ENCODE peak calls at places on chromosomes 1 and 21, in nine cellular contexts. W is body of pancreas, J is cardiac fibroblast, T is hepatocyte, R is HFF-Myc, V is GM20000, G is HFFc6, B is IMR-90, Q is PC-3. M is an unnamed sample.

GRCh38 chr21:35904995-35905972 is 155.0 kb downstream of the SETD4 start:
- DNase-seq in W (no peak), J (peak), T (no peak), R (no peak), V (no peak), G (no peak), B (no peak), Q (no peak), M (no peak)

GRCh38 chr1:114696810-114697209 is 1.5 kb upstream of the AMPD1 start:
- DNase-seq in W (no peak), J (no peak), T (no peak), R (no peak), V (no peak), G (no peak), B (no peak), Q (no peak), M (no peak)

GRCh38 chr21:45698493-45698947 is 55.0 kb downstream of the PCBP3 start:
- DNase-seq in W (peak), J (peak), T (peak), R (peak), V (no peak), G (peak), B (peak), Q (peak), M (no peak)

GRCh38 chr1:16433066-16433465 is 4.2 kb downstream of the SPATA21 start:
- DNase-seq in W (no peak), J (no peak), T (no peak), R (no peak), V (no peak), G (no peak), B (no peak), Q (no peak), M (no peak)

GRCh38 chr1:12549106-12549459 is 68.9 kb downstream of the DHRS3 start:
- DNase-seq in W (no peak), J (no peak), T (no peak), R (no peak), V (no peak), G (no peak), B (no peak), Q (no peak), M (no peak)

GRCh38 chr1:16075337-16076002 is 2.0 kb upstream of the FAM131C start:
- DNase-seq in W (peak), J (peak), T (peak), R (no peak), V (no peak), G (peak), B (peak), Q (peak), M (no peak)

GRCh38 chr1:78560811-78561210 is 59.4 kb upstream of the IFI44L start:
- DNase-seq in W (no peak), J (peak), T (no peak), R (no peak), V (no peak), G (no peak), B (no peak), Q (no peak), M (no peak)

GRCh38 chr1:241532173-241532553 is at the start of gene KMO:
- DNase-seq in W (no peak), J (peak), T (peak), R (no peak), V (no peak), G (no peak), B (peak), Q (peak), M (no peak)

GRCh38 chr21:43634618-43635017 is 24.7 kb downstream of the HSF2BP start:
- DNase-seq in W (no peak), J (peak), T (no peak), R (no peak), V (no peak), G (peak), B (peak), Q (no peak), M (no peak)

GRCh38 chr1:228004887-228005462 is 1.8 kb upstream of the WNT3A start:
- DNase-seq in W (no peak), J (no peak), T (no peak), R (no peak), V (no peak), G (no peak), B (no peak), Q (no peak), M (no peak)
- TF ChIP-seq CTCF in W (no peak), J (no peak), T (no peak), R (no peak), V (no peak), G (no peak), B (no peak), Q (no peak), M (no peak)

DNA sequence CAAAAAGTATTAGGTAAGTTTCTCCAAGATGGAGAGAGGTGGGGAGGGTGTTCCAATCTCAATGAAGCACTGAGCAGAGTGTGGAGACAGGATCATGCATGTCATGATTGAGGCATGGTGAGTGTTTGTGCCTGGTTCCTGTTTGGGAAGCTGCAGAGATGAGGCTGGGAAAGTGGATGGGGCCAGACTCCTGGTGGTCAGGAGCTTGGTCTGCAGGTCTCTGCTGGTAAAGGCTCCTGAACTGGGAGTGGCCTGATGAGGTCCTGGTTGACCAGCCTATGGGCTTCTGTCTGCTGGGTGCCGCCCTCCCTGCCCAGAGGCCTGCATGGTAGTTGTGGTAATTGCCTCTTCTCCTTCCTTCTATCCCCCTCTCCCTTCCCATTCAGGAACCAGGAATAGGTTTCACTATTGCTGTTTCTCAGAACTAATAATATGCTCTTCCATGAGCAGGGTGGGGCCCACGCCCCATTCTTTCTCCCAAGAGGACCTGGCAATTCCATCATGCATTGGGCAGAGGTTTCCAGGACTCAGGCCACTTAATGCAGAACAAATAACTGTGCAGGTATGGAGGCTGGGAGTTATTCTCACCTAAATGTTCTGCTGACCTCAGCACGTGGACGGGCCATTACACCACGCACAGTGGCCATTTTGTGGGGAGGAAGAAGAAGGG is 24.5 kb downstream of the PROK1 start:
- DNase-seq in W (no peak), J (no peak), T (no peak), R (no peak), V (no peak), G (no peak), B (no peak), Q (no peak), M (peak)
- TF ChIP-seq CTCF in W (no peak), J (no peak), T (no peak), R (no peak), V (no peak), G (no peak), B (no peak), Q (no peak), M (no peak)

DNA sequence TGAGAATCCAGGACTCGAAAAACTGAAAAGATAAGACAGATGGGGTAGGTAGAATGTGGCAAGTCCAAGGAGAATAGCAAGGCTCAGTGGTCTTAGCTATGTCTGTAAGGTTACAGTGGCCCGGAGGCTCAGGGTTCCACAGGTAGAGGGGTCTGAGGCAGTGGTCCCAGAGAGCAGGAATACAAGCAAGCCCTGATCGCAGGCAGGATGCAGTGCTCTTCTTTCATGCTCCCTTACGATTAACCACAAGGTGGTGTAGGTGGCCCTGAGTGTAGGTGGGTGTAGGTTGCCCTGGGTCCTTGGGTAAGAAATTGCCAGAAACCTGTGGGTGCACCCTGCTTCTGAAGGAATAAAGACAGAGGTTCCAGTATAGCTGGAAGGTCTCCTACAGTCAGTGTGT is 99.1 kb upstream of the RAB3GAP2 start:
- DNase-seq in W (no peak), J (no peak), T (peak), R (no peak), V (no peak), G (no peak), B (no peak), Q (peak), M (peak)
- TF ChIP-seq CTCF in W (no peak), J (no peak), T (no peak), R (no peak), V (no peak), G (no peak), B (no peak), Q (peak), M (no peak)

DNA sequence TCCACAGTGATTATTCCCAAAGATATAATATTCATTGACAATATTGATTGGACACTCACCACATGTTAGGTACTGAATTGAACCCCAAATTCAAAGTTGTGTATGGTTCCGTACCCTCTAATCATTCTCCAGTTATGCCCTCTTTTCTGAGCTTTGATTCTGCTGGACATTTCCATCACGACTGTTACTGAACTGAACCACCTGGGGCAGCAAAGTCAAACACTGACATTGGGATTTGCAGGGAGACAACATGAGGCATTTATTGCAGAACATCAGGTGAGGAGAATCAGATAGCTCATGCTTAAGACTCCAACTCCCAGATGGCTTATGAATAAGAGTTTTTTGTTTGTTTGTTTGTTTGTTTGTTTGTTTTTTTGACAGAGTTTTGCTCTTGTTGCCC is 420.9 kb downstream of the DISC1 start:
- DNase-seq in W (no peak), J (no peak), T (no peak), R (no peak), V (no peak), G (no peak), B (no peak), Q (peak), M (no peak)
- TF ChIP-seq CTCF in W (no peak), J (peak), T (peak), R (peak), V (no peak), G (no peak), B (no peak), Q (peak), M (no peak)

GRCh38 chr1:109113787-109114568 is at the start of gene ELAPOR1:
- DNase-seq in W (peak), J (peak), T (peak), R (no peak), V (peak), G (no peak), B (peak), Q (peak), M (peak)

GRCh38 chr1:109109906-109110305 is 4.0 kb upstream of the ELAPOR1 start:
- DNase-seq in W (no peak), J (no peak), T (no peak), R (no peak), V (no peak), G (no peak), B (no peak), Q (no peak), M (no peak)

GRCh38 chr1:109112652-109113285 is 1.1 kb upstream of the ELAPOR1 start:
- DNase-seq in W (peak), J (peak), T (peak), R (peak), V (peak), G (peak), B (peak), Q (peak), M (peak)

GRCh38 chr1:109111386-109112055 is 2.4 kb upstream of the ELAPOR1 start:
- DNase-seq in W (no peak), J (peak), T (no peak), R (no peak), V (no peak), G (no peak), B (no peak), Q (no peak), M (no peak)

DNA sequence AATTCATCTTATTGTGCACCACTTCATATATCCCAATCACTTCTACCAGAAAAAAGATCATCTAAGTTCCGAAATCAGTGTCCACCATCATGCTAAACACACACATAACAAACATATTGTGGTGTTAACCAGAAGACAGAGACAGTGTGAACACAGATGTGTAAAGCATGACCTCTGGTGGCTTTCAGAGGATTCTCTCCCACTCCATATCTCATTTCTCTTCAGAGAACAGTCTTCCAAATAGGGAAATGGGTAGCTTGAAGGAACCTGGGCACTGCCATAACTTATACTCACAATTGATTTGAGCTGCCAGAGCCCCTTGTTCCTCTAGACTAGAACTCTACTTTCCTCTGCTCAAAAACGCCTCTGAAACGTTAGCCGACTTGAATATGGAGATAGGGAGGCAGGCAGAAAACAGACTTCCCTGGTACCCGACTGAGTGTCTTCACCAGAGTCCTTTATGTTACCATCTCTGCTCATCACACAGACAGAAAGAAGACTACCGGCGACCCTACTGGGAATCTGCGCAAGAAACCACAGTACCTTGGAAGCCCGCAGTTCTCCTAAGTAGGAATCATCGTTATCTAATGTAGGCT is 1.8 kb upstream of the ELAPOR1 start:
- DNase-seq in W (no peak), J (peak), T (no peak), R (no peak), V (peak), G (peak), B (peak), Q (peak), M (no peak)
- TF ChIP-seq CTCF in W (no peak), J (peak), T (peak), R (no peak), V (no peak), G (no peak), B (peak), Q (peak), M (no peak)

GRCh38 chr1:109792056-109792831 is 28.5 kb upstream of the EPS8L3 start:
- DNase-seq in W (peak), J (peak), T (peak), R (peak), V (no peak), G (peak), B (peak), Q (peak), M (peak)
- TF ChIP-seq CTCF in W (no peak), J (peak), T (peak), R (peak), V (no peak), G (peak), B (peak), Q (no peak), M (no peak)

GRCh38 chr1:196481616-196482015 is 126.6 kb downstream of the KCNT2 start:
- DNase-seq in W (no peak), J (no peak), T (no peak), R (no peak), V (no peak), G (no peak), B (peak), Q (peak), M (no peak)

DNA sequence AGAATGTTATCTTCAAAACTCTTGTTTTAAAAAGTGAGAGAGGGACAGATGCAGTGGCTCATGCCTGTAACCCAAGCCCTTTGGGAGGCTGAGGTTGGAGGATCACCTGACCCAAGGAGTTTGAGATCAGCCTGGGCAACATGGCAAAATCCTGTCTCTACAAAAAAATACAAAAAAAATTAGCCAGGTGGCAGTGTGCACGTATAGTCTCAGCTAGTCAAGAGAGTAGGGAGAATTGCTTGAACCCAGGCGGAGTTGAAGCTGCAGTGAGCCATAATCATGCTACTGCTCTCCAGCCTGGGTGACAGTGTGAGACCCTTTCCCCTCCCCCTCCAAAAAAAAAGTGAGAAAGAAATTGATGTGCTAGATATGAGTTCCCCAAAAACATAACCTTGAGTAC is 131.0 kb downstream of the KCNT2 start:
- DNase-seq in W (no peak), J (no peak), T (no peak), R (no peak), V (no peak), G (no peak), B (no peak), Q (no peak), M (no peak)
- TF ChIP-seq CTCF in W (no peak), J (no peak), T (no peak), R (no peak), V (no peak), G (no peak), B (no peak), Q (no peak), M (no peak)

GRCh38 chr1:34884961-34885360 is 25.4 kb upstream of the SMIM12 start:
- DNase-seq in W (no peak), J (no peak), T (no peak), R (no peak), V (peak), G (no peak), B (no peak), Q (no peak), M (peak)
- TF ChIP-seq CTCF in W (no peak), J (peak), T (peak), R (peak), V (peak), G (peak), B (no peak), Q (peak), M (peak)

M was measured in Calu3.